ENCODE peak calls at places on chromosomes 7 and 10, in ten cellular contexts. B is IMR-90, X is left lung, N is AG04450, S is heart right ventricle, Y is dorsolateral prefrontal cortex, Z is fibroblast of the aortic adventitia, C is BJ, U is mammary epithelial cell, P is brain microvascular endothelial cell. G is an unnamed sample.

GRCh38 chr10:99534939-99535763 is 2.4 kb downstream of the NKX2-3 start:
- DNase-seq in Y (no peak), N (no peak), C (no peak), P (no peak), X (peak; percentile 82), B (no peak), S (no peak), U (peak; percentile 48), Z (no peak), G (no peak)

GRCh38 chr7:98551541-98552273 is 65.4 kb upstream of the NPTX2 start:
- DNase-seq in Z (no peak), U (no peak), X (no peak), Y (no peak), N (no peak), S (no peak), B (no peak), P (no peak), C (no peak), G (no peak)

GRCh38 chr10:36765777-36766176 is 359.6 kb upstream of the ANKRD30A start:
- DNase-seq in X (no peak), Y (no peak), P (peak; percentile 30), U (no peak), S (no peak), C (peak; percentile 19), Z (peak; percentile 71), B (peak; percentile 53), N (peak; percentile 10), G (no peak)

GRCh38 chr10:61175331-61175730 is 231.3 kb upstream of the RHOBTB1 start:
- DNase-seq in Y (no peak), B (peak; percentile 26), Z (peak; percentile 90), C (peak; percentile 55), N (no peak), S (no peak), X (no peak), P (no peak), U (no peak), G (no peak)

GRCh38 chr7:140653319-140654108 is 12.9 kb upstream of the DENND2A start:
- DNase-seq in Y (no peak), U (peak; percentile 57), S (peak; percentile 29), P (peak; percentile 61), Z (peak; percentile 89), X (no peak), B (peak; percentile 86), N (peak; percentile 83), C (no peak), G (peak; percentile 28)

GRCh38 chr10:33927347-33927746 is 592.9 kb upstream of the NRP1 start:
- DNase-seq in Y (no peak), C (no peak), B (no peak), S (no peak), P (peak; percentile 66), N (no peak), Z (no peak), U (peak; percentile 98), X (no peak), G (no peak)

GRCh38 chr7:123499211-123499968 is 35.0 kb downstream of the IQUB start:
- DNase-seq in X (no peak), U (no peak), S (no peak), Y (no peak), P (peak; percentile 33), B (no peak), N (no peak), C (no peak), Z (peak; percentile 22), G (no peak)

GRCh38 chr7:155807805-155808550 is 4.3 kb downstream of the SHH start:
- DNase-seq in U (no peak), Z (no peak), Y (no peak), P (no peak), S (no peak), C (no peak), X (peak; percentile 24), B (no peak), N (no peak), G (no peak)

GRCh38 chr10:118017850-118018249 is 28.9 kb downstream of the RAB11FIP2 start:
- DNase-seq in C (no peak), Y (no peak), X (no peak), Z (no peak), S (no peak), B (no peak), N (no peak), P (no peak), U (no peak), G (no peak)

DNA sequence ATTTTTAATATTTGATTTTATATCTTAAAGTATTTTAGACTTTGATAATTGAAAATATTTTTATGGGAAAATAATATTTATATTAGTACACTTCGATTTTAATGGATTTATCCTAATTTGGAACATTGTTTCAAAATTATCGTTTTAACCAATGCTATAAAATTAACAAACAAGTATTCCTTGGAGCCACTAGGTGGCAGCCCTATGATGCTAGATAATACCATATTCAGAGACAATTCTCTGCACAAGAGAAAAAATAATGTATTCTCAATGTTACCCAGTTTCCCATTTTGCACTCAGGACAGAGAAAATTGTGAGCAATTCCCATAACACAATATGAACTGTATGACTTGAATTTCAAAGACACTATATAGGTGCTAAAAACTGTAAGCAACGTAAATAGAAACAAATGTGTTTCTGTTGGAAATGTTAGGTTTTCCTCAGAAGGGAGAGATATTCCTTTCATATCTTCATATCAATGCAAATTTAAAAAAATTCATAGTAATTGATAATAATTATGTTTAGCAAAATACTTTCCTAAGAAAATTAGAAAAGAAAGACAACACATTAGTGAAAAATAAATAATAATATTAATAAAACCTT is 237.8 kb downstream of the SEMA3E start:
- DNase-seq in B (peak; percentile 61), P (peak; percentile 16), X (no peak), U (peak; percentile 9), Z (peak; percentile 78), S (no peak), N (peak; percentile 15), Y (no peak), C (peak; percentile 4), G (no peak)
- TF ChIP-seq CTCF in B (peak; percentile 78), P (peak; percentile 50), X (peak; percentile 50), U (peak; percentile 61), Z (peak; percentile 66), S (peak; percentile 54), N (peak; percentile 76), Y (peak; percentile 75), C (peak; percentile 67), G (no peak)

DNA sequence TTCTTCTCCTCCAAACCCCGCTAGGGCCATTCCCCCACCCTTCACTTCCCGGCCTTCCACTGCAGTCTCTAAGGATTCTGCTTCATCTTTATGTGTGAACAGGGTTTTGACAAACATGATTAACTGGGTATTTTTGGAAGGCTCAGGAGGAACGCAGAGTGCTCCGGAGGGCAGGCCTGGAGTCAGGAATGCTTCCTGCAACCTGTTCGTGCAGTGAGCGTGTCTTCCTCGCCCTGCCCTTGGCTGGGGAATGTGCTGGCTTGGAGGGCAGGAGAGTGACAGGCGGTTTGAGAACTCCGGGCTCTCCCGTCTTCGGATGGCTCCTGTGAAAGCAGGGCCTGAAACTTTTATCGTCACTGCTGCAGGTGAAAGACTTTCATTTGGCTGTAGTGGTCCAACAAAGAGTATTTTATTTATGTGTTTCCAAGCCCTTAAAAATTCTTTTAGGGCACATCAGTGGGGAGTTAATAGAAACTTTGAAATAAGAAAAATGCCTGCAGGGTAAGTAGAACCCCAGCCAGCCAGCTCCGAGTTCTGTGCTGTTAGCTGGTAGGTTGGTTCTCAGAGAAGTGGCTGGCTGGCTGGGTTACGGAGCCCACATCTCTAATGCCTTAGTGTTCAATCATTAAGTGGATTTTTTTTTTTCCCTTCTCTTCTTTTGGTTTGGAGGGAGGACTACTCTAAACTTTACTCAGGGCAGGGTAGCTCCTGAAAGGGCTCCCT is 51.0 kb downstream of the TCF7L2 start:
- DNase-seq in S (peak; percentile 35), P (no peak), U (peak; percentile 61), X (no peak), Z (no peak), Y (no peak), B (no peak), N (no peak), C (no peak), G (no peak)
- TF ChIP-seq CTCF in S (peak; percentile 26), P (no peak), U (peak; percentile 46), X (no peak), Z (peak; percentile 20), Y (no peak), B (no peak), N (peak; percentile 21), C (peak; percentile 39), G (no peak)

GRCh38 chr7:2804227-2804763 is 39.8 kb downstream of the GNA12 start:
- DNase-seq in U (no peak), C (no peak), N (no peak), S (no peak), Z (no peak), Y (no peak), X (no peak), B (no peak), P (no peak), G (no peak)
- TF ChIP-seq CTCF in U (no peak), C (no peak), N (no peak), S (no peak), Z (no peak), Y (no peak), X (no peak), B (peak; percentile 4), P (peak; percentile 15), G (no peak)

GRCh38 chr7:85019176-85019575 is 167.7 kb downstream of the SEMA3D start:
- DNase-seq in Z (no peak), Y (no peak), X (no peak), N (no peak), P (no peak), C (no peak), B (no peak), U (no peak), S (no peak), G (no peak)

GRCh38 chr7:85018498-85018897 is 168.4 kb downstream of the SEMA3D start:
- DNase-seq in Y (no peak), X (no peak), P (no peak), C (no peak), U (no peak), B (peak; percentile 9), S (no peak), N (no peak), Z (no peak), G (no peak)

GRCh38 chr7:85010306-85010705 is 176.6 kb downstream of the SEMA3D start:
- DNase-seq in P (no peak), Z (no peak), Y (no peak), U (no peak), X (no peak), C (no peak), N (no peak), B (no peak), S (no peak), G (no peak)

GRCh38 chr7:85019778-85020177 is 167.1 kb downstream of the SEMA3D start:
- DNase-seq in U (no peak), C (no peak), P (no peak), S (no peak), N (no peak), X (no peak), B (no peak), Y (no peak), Z (no peak), G (no peak)

DNA sequence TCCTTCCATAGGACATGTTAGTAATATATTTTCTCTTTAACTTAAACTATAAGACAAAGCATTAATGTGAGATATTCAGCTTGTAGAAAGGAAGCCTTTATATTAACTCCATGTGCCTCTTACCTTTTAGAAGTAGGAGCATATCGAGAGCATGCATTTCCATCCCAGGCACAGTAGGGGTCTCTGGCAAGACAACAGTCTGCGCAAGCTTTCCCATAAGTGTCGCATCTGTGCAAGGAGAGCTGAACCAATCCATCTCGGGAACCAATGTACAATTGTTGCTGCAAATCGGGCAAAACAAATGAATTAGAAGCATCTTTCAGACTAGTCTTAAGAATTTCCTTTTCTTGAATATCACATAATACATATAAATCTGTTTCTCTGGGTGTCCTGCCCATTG is 171.9 kb downstream of the SEMA3D start:
- DNase-seq in U (no peak), X (no peak), Z (no peak), Y (no peak), B (no peak), S (no peak), C (no peak), N (no peak), P (no peak), G (no peak)
- TF ChIP-seq CTCF in U (no peak), X (no peak), Z (no peak), Y (no peak), B (no peak), S (no peak), C (no peak), N (peak; percentile 16), P (peak; percentile 34), G (no peak)

G was measured in activated B cell treated with CpG ODN at 0.5 μM for 24 hours.